ENCODE peak calls at places on chromosome 15, in six cellular contexts. G is activated CD8-positive, alpha-beta memory T cell treated with anti-CD3 and anti-CD28 coated beads for 24 hours; W is activated CD4-positive, alpha-beta memory T cell treated with anti-CD3 and anti-CD28 coated beads for 36 hours; T is left colon; U is tibial nerve; D is stimulated activated CD4-positive, alpha-beta T cell treated with anti-CD3 and anti-CD28 coated beads, TNF-alpha, amount 100 ng/mL, for 1 hour. P is an unnamed sample.

GRCh38 chr15:80659375-80659774 is 35.7 kb upstream of the ABHD17C start:
- DNase-seq in U (no peak), D (no peak), G (no peak), W (no peak), T (no peak), P (no peak)

GRCh38 chr15:39253552-39253951 is 327.3 kb upstream of the THBS1 start:
- DNase-seq in D (no peak), G (no peak), W (no peak), U (no peak), T (no peak), P (no peak)

GRCh38 chr15:45372032-45372995 is 6.0 kb downstream of the GATM start:
- DNase-seq in W (no peak), G (no peak), T (no peak), D (no peak), U (no peak), P (no peak)

GRCh38 chr15:72086920-72087648 is 30.9 kb downstream of the MYO9A start:
- DNase-seq in W (no peak), D (no peak), U (no peak), T (no peak), G (no peak), P (no peak)

GRCh38 chr15:68653795-68654194 is 75.0 kb downstream of the CORO2B start:
- DNase-seq in G (no peak), U (no peak), D (no peak), W (no peak), T (no peak), P (no peak)

GRCh38 chr15:37682304-37682703 is 252.1 kb upstream of the TMCO5A start:
- DNase-seq in T (no peak), D (no peak), W (no peak), U (no peak), G (no peak), P (no peak)

GRCh38 chr15:84661001-84661400 is 3.0 kb upstream of the NMB start:
- DNase-seq in G (no peak), U (no peak), D (no peak), T (no peak), W (no peak), P (no peak)

GRCh38 chr15:74817370-74817737 is 4.7 kb downstream of the LMAN1L start:
- DNase-seq in U (no peak), D (no peak), G (no peak), T (peak), W (no peak), P (no peak)